ENCODE peak calls at places on chromosomes 4 and X, in eight cellular contexts. M, W, Q, V, O, J, B and P are unnamed samples. For H3K36me3, the result is how much of the 10 kb centered on the place peaks cover.

GRCh38 chr4:69760455-69760854 is at the start of gene SULT1B1:
- DNase-seq in Q (peak), J (no peak), W (peak), V (peak), M (no peak), B (peak), O (no peak), P (no peak)

GRCh38 chr4:94548571-94548970 is 96.8 kb downstream of the PDLIM5 start:
- DNase-seq in W (peak), M (peak), O (no peak), Q (peak), B (no peak), V (no peak), J (no peak), P (no peak)

GRCh38 chr4:137367608-137368007 is 164.7 kb downstream of the PCDH18 start:
- DNase-seq in V (no peak), W (peak), Q (no peak), B (no peak), O (no peak), J (no peak), M (no peak), P (no peak)

GRCh38 chr4:8907596-8908205 is 36.1 kb upstream of the HMX1 start:
- DNase-seq in B (no peak), W (no peak), J (no peak), O (peak), V (peak), Q (no peak), M (no peak), P (no peak)

GRCh38 chrX:119686087-119686639 is 6.8 kb downstream of the SEPTIN6 start:
- DNase-seq in O (no peak), J (peak), V (peak), B (no peak), M (no peak), W (no peak), Q (no peak), P (peak)

GRCh38 chrX:35842657-35843056 is 44.5 kb downstream of the MAGEB16 start:
- DNase-seq in Q (no peak), J (no peak), O (no peak), V (no peak), B (no peak), M (peak), W (no peak), P (no peak)

GRCh38 chr4:12703076-12703475 is 781.1 kb downstream of the RAB28 start:
- DNase-seq in M (no peak), B (no peak), O (no peak), V (no peak), Q (no peak), W (no peak), J (no peak), P (no peak)

GRCh38 chr4:103892616-103893015 is 172.8 kb upstream of the TACR3 start:
- DNase-seq in B (no peak), Q (no peak), W (no peak), V (no peak), O (no peak), M (no peak), J (no peak), P (no peak)

GRCh38 chr4:99861120-99861905 is 32.9 kb downstream of the LAMTOR3 start:
- DNase-seq in Q (no peak), M (no peak), V (no peak), J (no peak), B (no peak), W (peak), O (no peak), P (no peak)

GRCh38 chr4:46933686-46934085 is 24.6 kb upstream of the COX7B2 start:
- DNase-seq in V (no peak), O (no peak), B (no peak), Q (no peak), M (no peak), W (peak), J (no peak), P (no peak)

GRCh38 chr4:186248643-186249042 is 17.3 kb upstream of the F11 start:
- DNase-seq in O (no peak), B (no peak), W (no peak), Q (no peak), M (no peak), V (no peak), J (no peak), P (no peak)

GRCh38 chrX:124208675-124209074 is 123.8 kb upstream of the TEX13D start:
- DNase-seq in M (no peak), J (no peak), B (no peak), Q (no peak), V (no peak), W (no peak), O (no peak), P (no peak)

GRCh38 chr4:29051381-29051965 is 1668.7 kb upstream of the PCDH7 start:
- DNase-seq in J (no peak), V (no peak), O (no peak), Q (no peak), B (no peak), M (peak), W (peak), P (no peak)

GRCh38 chrX:38215141-38215540 is 5.5 kb downstream of the SRPX start:
- DNase-seq in O (no peak), J (no peak), B (no peak), M (no peak), V (no peak), W (peak), Q (no peak), P (no peak)

GRCh38 chr4:113248320-113248719 is 198.9 kb downstream of the ANK2 start:
- DNase-seq in W (no peak), J (no peak), V (no peak), M (peak), Q (no peak), B (no peak), O (no peak), P (no peak)

GRCh38 chrX:57103489-57103888 is 17.9 kb downstream of the SPIN2B start:
- DNase-seq in Q (no peak), J (no peak), B (no peak), W (no peak), M (no peak), O (no peak), V (no peak), P (no peak)

GRCh38 chr4:39721788-39722187 is 23.9 kb downstream of the UBE2K start:
- DNase-seq in W (no peak), V (no peak), O (no peak), M (no peak), Q (no peak), B (no peak), J (no peak), P (no peak)

GRCh38 chr4:147842573-147842972 is 110.7 kb downstream of the ARHGAP10 start:
- DNase-seq in M (no peak), O (no peak), V (no peak), J (peak), Q (no peak), B (no peak), W (peak), P (no peak)

GRCh38 chrX:100368167-100368566 is 41.9 kb downstream of the PCDH19 start:
- DNase-seq in Q (peak), O (no peak), J (no peak), W (peak), B (no peak), V (no peak), M (peak), P (no peak)

GRCh38 chrX:64265265-64265664 is 34.9 kb upstream of the ASB12 start:
- DNase-seq in M (no peak), Q (no peak), V (no peak), O (no peak), J (no peak), W (no peak), B (no peak), P (no peak)

GRCh38 chr4:107600456-107600855 is 119.6 kb downstream of the PAPSS1 start:
- DNase-seq in V (no peak), B (no peak), Q (no peak), O (no peak), M (no peak), J (no peak), W (no peak), P (no peak)

GRCh38 chrX:121579016-121579760 is 531.8 kb downstream of the GLUD2 start:
- DNase-seq in O (no peak), B (no peak), W (peak), V (no peak), M (peak), J (no peak), Q (peak), P (no peak)

GRCh38 chr4:7460591-7460990 is 25.9 kb upstream of the PSAPL1 start:
- DNase-seq in B (no peak), W (no peak), O (peak), Q (no peak), V (no peak), J (no peak), M (no peak), P (no peak)

GRCh38 chr4:101276661-101277060 is 70.7 kb downstream of the PPP3CA start:
- DNase-seq in J (no peak), V (no peak), O (no peak), Q (no peak), W (no peak), B (no peak), M (no peak), P (no peak)

GRCh38 chrX:78573630-78574029 is 85.5 kb downstream of the RTL3 start:
- DNase-seq in J (no peak), B (no peak), Q (no peak), W (no peak), V (no peak), M (no peak), O (no peak), P (no peak)

GRCh38 chrX:41733939-41734338 is 10.0 kb downstream of the GPR82 start:
- DNase-seq in O (no peak), J (no peak), Q (no peak), V (no peak), M (no peak), W (peak), B (no peak), P (peak)

GRCh38 chr4:67871867-67872266 is 11.9 kb downstream of the TMPRSS11D start:
- DNase-seq in M (peak), O (no peak), V (no peak), W (peak), Q (peak), B (no peak), J (no peak), P (no peak)

GRCh38 chr4:145935253-145936141 is 3.1 kb downstream of the ZNF827 start:
- DNase-seq in Q (peak), B (no peak), J (peak), M (peak), O (no peak), V (no peak), W (no peak), P (peak)

GRCh38 chrX:153969125-153969903 is 2.3 kb downstream of the HCFC1 start:
- DNase-seq in B (no peak), O (peak), W (no peak), V (peak), Q (no peak), M (peak), J (no peak), P (no peak)

GRCh38 chr4:10741221-10741620 is 56.7 kb upstream of the CLNK start:
- DNase-seq in J (no peak), B (no peak), Q (no peak), O (no peak), W (no peak), M (no peak), V (no peak), P (no peak)

GRCh38 chrX:2626750-2627149 is 64.3 kb upstream of the CD99 start:
- DNase-seq in Q (no peak), B (no peak), J (no peak), M (no peak), W (no peak), O (no peak), V (no peak), P (no peak)

GRCh38 chrX:20515841-20516461 is 249.2 kb upstream of the RPS6KA3 start:
- DNase-seq in Q (peak), O (no peak), M (no peak), V (no peak), J (no peak), W (peak), B (no peak), P (peak)

GRCh38 chr4:47533689-47534347 is 48.7 kb downstream of the ATP10D start:
- DNase-seq in O (no peak), M (no peak), V (no peak), Q (no peak), W (no peak), J (no peak), B (no peak), P (no peak)

GRCh38 chrX:107780525-107780924 is 3.0 kb downstream of the NCBP2L start:
- DNase-seq in J (no peak), B (no peak), V (no peak), Q (no peak), O (no peak), W (no peak), M (no peak), P (no peak)

GRCh38 chrX:107775000-107775733 is 420 bp downstream of the TSC22D3 start:
- DNase-seq in Q (peak), M (peak), J (no peak), B (no peak), O (peak), V (no peak), W (no peak), P (no peak)

GRCh38 chrX:107775734-107776511 is at the start of gene TSC22D3:
- DNase-seq in B (peak), J (peak), Q (peak), O (peak), W (peak), V (peak), M (peak), P (peak)

GRCh38 chrX:107776649-107777535 is 641 bp upstream of the NCBP2L start:
- DNase-seq in M (peak), W (peak), Q (peak), V (peak), B (peak), O (peak), J (peak), P (no peak)

GRCh38 chrX:107777536-107777832 is at the start of gene NCBP2L:
- DNase-seq in V (no peak), J (no peak), B (no peak), O (no peak), M (no peak), Q (no peak), W (no peak), P (no peak)
- TF ChIP-seq CTCF in V (no peak), J (no peak), B (no peak), O (no peak), M (no peak), Q (no peak), W (no peak), P (no peak)

DNA sequence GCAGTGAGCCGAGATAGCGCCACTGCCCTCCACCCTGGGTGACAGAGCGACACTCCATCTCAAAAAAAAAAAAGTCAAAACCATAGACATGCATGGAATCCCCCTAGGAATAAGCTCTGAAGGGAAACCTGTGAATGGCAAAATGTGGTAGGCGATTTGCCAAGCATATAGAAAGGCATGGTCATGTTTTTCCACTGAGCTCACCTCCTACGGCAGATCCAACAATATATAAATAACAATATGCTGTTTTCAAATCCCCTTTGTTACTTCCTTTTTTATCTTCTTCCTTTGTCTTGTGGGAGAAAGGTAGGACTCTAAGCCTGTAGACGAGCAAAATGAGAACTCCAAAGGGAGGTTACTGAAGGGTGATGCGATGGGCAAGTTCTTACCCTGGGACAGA is 219.0 kb downstream of the PALLD start:
- DNase-seq in B (no peak), Q (no peak), W (no peak), V (no peak), J (no peak), M (no peak), O (no peak), P (no peak)
- H3K36me3 ChIP-seq in B (under half), Q (under half), W (under half), V (under half), J (under half), M (under half), O (under half), P (under half)

GRCh38 chrX:110985470-110985869 is 110.5 kb upstream of the PAK3 start:
- DNase-seq in O (no peak), M (no peak), J (no peak), Q (no peak), B (no peak), V (no peak), W (peak), P (no peak)

GRCh38 chrX:110983024-110983423 is 113.0 kb upstream of the PAK3 start:
- DNase-seq in M (no peak), B (no peak), V (no peak), Q (no peak), O (no peak), J (no peak), W (no peak), P (no peak)

GRCh38 chrX:110989447-110989846 is 106.5 kb upstream of the PAK3 start:
- DNase-seq in V (no peak), W (no peak), Q (no peak), O (no peak), J (no peak), B (no peak), M (no peak), P (no peak)

GRCh38 chrX:110989869-110990268 is 106.1 kb upstream of the PAK3 start:
- DNase-seq in V (no peak), B (no peak), W (no peak), O (no peak), J (no peak), Q (no peak), M (no peak), P (no peak)

DNA sequence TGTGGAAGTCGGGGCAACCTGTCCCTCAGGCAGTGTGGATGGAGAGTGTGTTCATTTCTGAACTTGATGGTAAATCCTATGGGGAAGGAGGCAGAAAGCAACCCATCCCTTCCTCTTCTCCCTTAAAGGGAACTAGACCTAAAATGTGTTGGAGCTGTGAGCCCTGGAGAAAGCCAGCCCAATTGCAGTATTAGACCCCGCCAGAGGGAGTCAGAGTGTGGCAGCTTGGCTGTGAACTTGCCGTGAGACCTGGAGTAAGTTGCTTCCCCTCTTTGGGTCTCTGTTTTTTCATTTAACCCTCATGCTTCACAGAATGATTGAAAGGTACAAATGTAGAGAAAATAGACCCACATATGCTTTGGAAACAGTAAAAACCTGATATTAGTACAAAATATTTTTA is 108.7 kb upstream of the PAK3 start:
- DNase-seq in J (no peak), M (no peak), O (no peak), V (no peak), Q (no peak), W (no peak), B (no peak), P (no peak)
- TF ChIP-seq CTCF in J (no peak), M (peak), O (no peak), V (no peak), Q (no peak), W (peak), B (no peak), P (peak)

GRCh38 chrX:53997751-53998150 is 46.5 kb downstream of the PHF8 start:
- DNase-seq in Q (peak), J (no peak), V (no peak), O (no peak), M (no peak), B (no peak), W (no peak), P (no peak)
- H3K36me3 ChIP-seq in Q (under half), J (half or more), V (under half), O (under half), M (under half), B (under half), W (under half), P (under half)

GRCh38 chr4:73311428-73311827 is 52.8 kb upstream of the ANKRD17 start:
- DNase-seq in O (no peak), W (peak), M (no peak), J (no peak), V (no peak), Q (peak), B (no peak), P (no peak)
- TF ChIP-seq CTCF in O (peak), W (peak), M (peak), J (peak), V (peak), Q (peak), B (peak), P (no peak)

DNA sequence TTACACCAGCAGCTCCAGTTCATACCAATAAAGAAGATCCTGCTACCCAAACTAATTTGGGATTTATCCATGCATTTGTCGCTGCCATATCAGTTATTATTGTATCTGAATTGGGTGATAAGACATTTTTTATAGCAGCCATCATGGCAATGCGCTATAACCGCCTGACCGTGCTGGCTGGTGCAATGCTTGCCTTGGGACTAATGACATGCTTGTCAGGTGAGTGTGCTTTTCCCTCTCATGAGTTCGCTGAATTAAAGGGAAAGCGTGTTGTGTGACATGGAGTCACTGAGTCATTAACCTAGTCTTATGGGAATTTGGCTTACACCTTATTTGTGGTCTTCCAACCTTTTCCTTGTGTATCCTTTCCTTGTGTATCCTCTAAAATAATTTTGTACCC is 15.9 kb downstream of the TMEM165 start:
- DNase-seq in O (no peak), W (no peak), V (no peak), J (no peak), Q (no peak), M (no peak), B (no peak), P (no peak)
- H3K36me3 ChIP-seq in O (under half), W (under half), V (under half), J (under half), Q (under half), M (under half), B (under half), P (under half)

DNA sequence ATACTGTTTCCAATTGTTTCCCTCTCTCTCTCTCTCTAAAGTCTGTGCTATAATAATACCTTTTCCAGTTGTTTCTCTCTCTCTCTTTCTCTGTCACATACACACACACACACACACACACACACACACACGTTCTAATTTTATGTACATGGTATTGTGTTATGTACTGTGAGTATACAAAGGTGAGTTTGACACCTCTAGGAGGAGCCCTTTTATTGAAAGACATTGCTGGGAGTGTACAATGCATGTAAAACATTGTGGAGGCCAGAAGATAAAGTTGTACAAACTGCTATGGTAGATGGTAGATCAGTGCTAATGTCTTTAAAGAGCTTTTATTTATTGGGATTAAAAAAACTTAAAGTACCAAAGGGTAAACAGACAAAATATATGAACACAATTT is 53.6 kb downstream of the BLTP1 start:
- DNase-seq in Q (no peak), O (no peak), B (no peak), J (no peak), M (no peak), W (no peak), V (no peak), P (no peak)
- TF ChIP-seq CTCF in Q (peak), O (no peak), B (no peak), J (no peak), M (no peak), W (peak), V (no peak), P (peak)

DNA sequence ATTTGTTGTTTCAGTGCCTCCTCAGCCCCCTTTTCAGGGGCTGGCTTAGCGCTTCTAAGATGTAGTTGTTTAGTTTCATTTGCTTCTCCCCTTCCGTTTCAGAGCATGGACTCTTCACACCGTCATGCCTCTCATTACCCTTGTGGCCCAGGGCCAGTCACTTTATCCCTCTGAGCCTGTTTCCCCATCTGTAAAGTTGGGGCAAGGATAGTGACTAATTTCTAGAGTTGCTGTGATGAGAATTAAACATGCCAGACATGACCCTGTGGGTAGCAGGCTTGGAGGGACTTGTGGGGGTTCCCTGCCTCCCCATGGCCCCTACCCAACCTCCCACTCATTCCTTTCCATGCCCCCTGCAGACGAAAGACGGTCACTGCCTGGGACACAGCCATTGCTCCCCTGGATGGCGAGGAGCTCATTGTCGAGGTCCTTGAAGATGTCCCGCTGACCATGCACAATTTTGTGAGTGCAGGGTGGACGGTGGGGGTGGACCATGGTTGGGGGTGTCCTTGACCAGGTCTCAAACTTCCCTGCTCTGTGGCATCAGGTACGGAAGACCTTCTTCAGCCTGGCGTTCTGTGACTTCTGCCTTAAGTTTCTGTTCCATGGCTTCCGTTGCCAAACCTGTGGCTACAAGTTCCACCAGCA is 3.6 kb downstream of the ARAF start:
- DNase-seq in V (no peak), B (no peak), J (no peak), Q (no peak), O (no peak), M (no peak), W (no peak), P (no peak)
- H3K36me3 ChIP-seq in V (under half), B (under half), J (half or more), Q (under half), O (under half), M (under half), W (under half), P (under half)